ENCODE peak calls at places on chromosomes 5 and 9, in seven cellular contexts. E is SK-N-SH, Q is K562, V is GM12878, J is HCT116, P is HepG2, F is H1. H is an unnamed sample.

GRCh38 chr5:74316064-74316586 is 324.4 kb downstream of the ENC1 start:
- DNase-seq in E (peak; percentile 34), Q (no peak), V (peak; percentile 53), J (no peak), P (peak; percentile 15), F (no peak), H (peak; percentile 33)

GRCh38 chr5:124193371-124193789 is 553.1 kb downstream of the ZNF608 start:
- DNase-seq in E (peak; percentile 56), Q (no peak), V (no peak), J (peak; percentile 22), P (no peak), F (no peak), H (no peak)

GRCh38 chr9:87500491-87500890 is 2.8 kb downstream of the DAPK1 start:
- DNase-seq in E (peak; percentile 38), Q (peak; percentile 33), V (no peak), J (no peak), P (no peak), F (no peak), H (no peak)

GRCh38 chr5:157823655-157824054 is 35.3 kb downstream of the CLINT1 start:
- DNase-seq in E (no peak), Q (no peak), V (no peak), J (no peak), P (no peak), F (no peak), H (no peak)

GRCh38 chr9:126326228-126327015 is at the start of gene MVB12B:
- DNase-seq in E (peak; percentile 89), Q (peak; percentile 67), V (no peak), J (no peak), P (no peak), F (no peak), H (peak; percentile 82)

GRCh38 chr5:168047669-168048111 is 243.8 kb upstream of the WWC1 start:
- DNase-seq in E (peak; percentile 54), Q (no peak), V (no peak), J (no peak), P (no peak), F (no peak), H (no peak)

GRCh38 chr9:122941560-122942234 is 877 bp downstream of the RABGAP1 start:
- DNase-seq in E (no peak), Q (peak; percentile 10), V (no peak), J (no peak), P (peak; percentile 38), F (no peak), H (no peak)

GRCh38 chr5:41510176-41510831 is at the start of gene PLCXD3:
- DNase-seq in E (peak; percentile 69), Q (no peak), V (no peak), J (no peak), P (no peak), F (peak; percentile 63), H (peak; percentile 32)

GRCh38 chr5:122870219-122870856 is 24.9 kb downstream of the SNX24 start:
- DNase-seq in E (no peak), Q (no peak), V (no peak), J (no peak), P (no peak), F (no peak), H (no peak)

GRCh38 chr9:79020266-79020665 is 551.5 kb upstream of the TLE4 start:
- DNase-seq in E (no peak), Q (no peak), V (no peak), J (no peak), P (no peak), F (no peak), H (no peak)

GRCh38 chr9:9498147-9498546 is 1114.7 kb downstream of the PTPRD start:
- DNase-seq in E (no peak), Q (no peak), V (no peak), J (no peak), P (no peak), F (no peak), H (no peak)

GRCh38 chr9:33295571-33295970 is 5.3 kb downstream of the NFX1 start:
- DNase-seq in E (no peak), Q (no peak), V (peak; percentile 43), J (no peak), P (no peak), F (no peak), H (no peak)
- TF ChIP-seq JUND in E (no peak), Q (no peak), V (no peak), J (no peak), P (no peak), F (no peak), H (no peak)

GRCh38 chr9:92525306-92525705 is 10.5 kb downstream of the ECM2 start:
- DNase-seq in E (no peak), Q (no peak), V (no peak), J (no peak), P (no peak), F (no peak), H (no peak)
- TF ChIP-seq JUND in E (no peak), Q (no peak), V (no peak), J (no peak), P (no peak), F (no peak), H (no peak)

GRCh38 chr9:85079374-85079773 is 409.8 kb downstream of the NTRK2 start:
- DNase-seq in E (no peak), Q (no peak), V (no peak), J (no peak), P (no peak), F (no peak), H (no peak)
- TF ChIP-seq JUND in E (no peak), Q (no peak), V (no peak), J (no peak), P (no peak), F (no peak), H (no peak)

GRCh38 chr5:136211282-136211681 is 18.3 kb upstream of the SMIM32 start:
- DNase-seq in E (no peak), Q (no peak), V (no peak), J (no peak), P (no peak), F (no peak), H (no peak)

GRCh38 chr5:136216230-136216629 is 23.3 kb upstream of the SMIM32 start:
- DNase-seq in E (no peak), Q (no peak), V (no peak), J (no peak), P (no peak), F (no peak), H (no peak)

GRCh38 chr5:136215812-136216211 is 22.9 kb upstream of the SMIM32 start:
- DNase-seq in E (no peak), Q (no peak), V (no peak), J (no peak), P (no peak), F (no peak), H (no peak)

GRCh38 chr5:136212252-136212721 is 19.3 kb upstream of the SMIM32 start:
- DNase-seq in E (peak; percentile 81), Q (peak; percentile 84), V (no peak), J (peak; percentile 24), P (peak; percentile 21), F (peak; percentile 84), H (peak; percentile 67)

GRCh38 chr5:136213919-136214493 is 21.0 kb upstream of the SMIM32 start:
- DNase-seq in E (no peak), Q (no peak), V (no peak), J (no peak), P (no peak), F (no peak), H (no peak)
- TF ChIP-seq JUND in E (no peak), Q (no peak), V (no peak), J (no peak), P (no peak), F (no peak), H (no peak)

DNA sequence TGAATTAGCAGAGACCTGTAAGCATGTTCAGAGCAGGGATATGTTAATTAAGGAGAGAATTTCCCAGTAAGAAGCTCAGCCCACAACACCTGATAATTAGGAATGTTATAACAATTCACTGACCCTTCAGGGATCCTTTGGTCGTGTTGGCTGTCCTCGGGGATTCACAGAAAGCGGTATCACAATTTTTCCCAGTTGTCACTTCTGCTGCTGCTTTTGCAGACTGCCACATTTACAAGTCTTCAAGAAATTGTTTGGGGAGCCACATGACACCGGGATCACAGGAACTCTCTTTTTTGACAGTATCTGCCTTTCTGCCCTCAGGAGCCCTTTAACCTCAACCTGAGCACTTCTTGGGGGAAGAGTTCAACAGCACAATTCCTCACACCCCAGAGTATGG is 265.5 kb downstream of the GLIS3 start:
- DNase-seq in E (no peak), Q (no peak), V (no peak), J (no peak), P (no peak), F (no peak), H (peak; percentile 3)
- TF ChIP-seq JUND in E (no peak), Q (no peak), V (no peak), J (no peak), P (no peak), F (no peak), H (no peak)

GRCh38 chr9:73265876-73266275 is 114.2 kb downstream of the ANXA1 start:
- DNase-seq in E (no peak), Q (no peak), V (no peak), J (no peak), P (no peak), F (no peak), H (no peak)

GRCh38 chr9:73269430-73270101 is 117.9 kb downstream of the ANXA1 start:
- DNase-seq in E (peak; percentile 5), Q (no peak), V (no peak), J (peak; percentile 6), P (peak; percentile 44), F (no peak), H (peak; percentile 11)

DNA sequence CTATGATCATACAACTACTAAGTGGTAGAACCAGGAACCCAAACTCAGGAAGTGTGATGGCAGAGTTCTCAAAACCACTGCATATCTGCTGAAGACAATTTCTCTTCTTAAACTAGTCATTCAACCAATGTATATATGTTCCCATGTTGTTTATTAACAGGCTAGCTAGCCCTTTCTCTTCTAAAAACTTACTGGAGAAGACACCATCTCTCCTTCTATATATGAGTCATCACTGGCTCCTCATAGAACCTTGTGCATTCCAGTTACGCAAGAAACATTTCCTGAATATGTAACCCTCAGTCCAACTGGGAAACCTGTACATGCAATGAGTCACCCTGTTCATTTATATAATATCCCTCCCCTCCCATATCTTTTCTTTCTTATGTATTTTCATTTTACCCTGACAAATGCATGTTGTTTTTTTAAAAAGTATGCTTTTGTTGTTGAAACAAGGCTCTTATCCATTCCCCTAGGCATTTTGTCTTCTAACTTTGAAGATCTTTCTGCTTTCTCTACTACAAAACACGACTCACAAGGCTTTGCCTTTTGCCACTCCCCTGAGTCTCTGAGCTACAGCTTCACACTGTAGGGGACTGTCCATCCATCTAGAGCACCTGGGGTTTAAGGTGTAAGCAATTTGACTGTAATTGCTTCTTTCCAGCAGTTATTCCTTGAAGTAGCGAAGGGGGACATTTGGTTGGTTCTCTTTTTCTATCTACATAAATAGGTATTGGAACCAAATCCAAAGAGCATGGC is 119.5 kb downstream of the ANXA1 start:
- DNase-seq in E (no peak), Q (no peak), V (no peak), J (peak; percentile 10), P (peak; percentile 75), F (no peak), H (peak; percentile 52)
- TF ChIP-seq JUND in E (peak; percentile 38), Q (peak; percentile 74), V (no peak), J (peak; percentile 29), P (peak; percentile 85), F (no peak), H (no peak)